ENCODE peak calls at places on chromosome 21, in four cellular contexts. V is colonic mucosa, Q is fibroblast of lung, D is esophagus muscularis mucosa. E is an unnamed sample. For H3K36me3 and H3K27me3, the result is how much of the 10 kb centered on the place peaks cover.

GRCh38 chr21:38793926-38794713 is 11.6 kb upstream of the ETS2 start:
- DNase-seq in Q (no peak), D (no peak), V (no peak), E (no peak)

GRCh38 chr21:33685613-33686197 is 43.4 kb downstream of the ITSN1 start:
- DNase-seq in Q (peak), D (no peak), V (no peak), E (peak)

GRCh38 chr21:33236013-33236686 is 6.4 kb downstream of the IFNAR2 start:
- DNase-seq in V (no peak), Q (no peak), D (no peak), E (no peak)

GRCh38 chr21:20302084-20302483 is 696.1 kb upstream of the NCAM2 start:
- DNase-seq in V (no peak), Q (no peak), D (no peak), E (no peak)

GRCh38 chr21:36478941-36479340 is 981 bp downstream of the CLDN14 start:
- DNase-seq in V (no peak), D (no peak), Q (peak), E (no peak)

GRCh38 chr21:39387461-39388037 is 38.7 kb upstream of the HMGN1 start:
- DNase-seq in D (peak), Q (peak), V (peak), E (peak)

GRCh38 chr21:43018519-43018918 is 44.2 kb downstream of the PKNOX1 start:
- DNase-seq in Q (no peak), D (no peak), V (no peak), E (no peak)

GRCh38 chr21:33158654-33159053 is 71.1 kb upstream of the IFNAR2 start:
- DNase-seq in Q (no peak), V (no peak), D (no peak), E (no peak)

GRCh38 chr21:28754127-28754611 is 238.5 kb downstream of the LTN1 start:
- DNase-seq in D (no peak), V (no peak), Q (peak), E (peak)

GRCh38 chr21:44395260-44395659 is 41.8 kb downstream of the TRPM2 start:
- DNase-seq in Q (no peak), V (no peak), D (no peak), E (no peak)

GRCh38 chr21:44392185-44392584 is 38.8 kb downstream of the TRPM2 start:
- DNase-seq in D (no peak), Q (no peak), V (no peak), E (no peak)

GRCh38 chr21:44392916-44393315 is 39.5 kb downstream of the TRPM2 start:
- DNase-seq in V (no peak), Q (no peak), D (no peak), E (peak)

GRCh38 chr21:44397431-44398031 is 44.1 kb downstream of the TRPM2 start:
- DNase-seq in Q (no peak), D (no peak), V (no peak), E (no peak)

GRCh38 chr21:44394733-44395132 is 41.3 kb downstream of the TRPM2 start:
- DNase-seq in V (no peak), Q (no peak), D (no peak), E (no peak)
- H3K36me3 ChIP-seq in V (under half), Q (under half), D (under half), E (under half)

GRCh38 chr21:34922487-34922886 is 126.6 kb downstream of the RUNX1 start:
- DNase-seq in D (no peak), V (no peak), Q (no peak), E (no peak)
- H3K4me3 ChIP-seq in D (no peak), V (no peak), Q (no peak), E (no peak)

GRCh38 chr21:41669533-41669830 is 97.4 kb downstream of the RIPK4 start:
- DNase-seq in V (no peak), D (no peak), Q (no peak), E (no peak)

GRCh38 chr21:41670056-41670805 is 96.6 kb downstream of the RIPK4 start:
- DNase-seq in V (no peak), Q (no peak), D (no peak), E (no peak)

GRCh38 chr21:41667136-41667535 is 99.7 kb downstream of the RIPK4 start:
- DNase-seq in D (no peak), V (no peak), Q (no peak), E (no peak)

GRCh38 chr21:41668051-41668541 is 98.8 kb downstream of the RIPK4 start:
- DNase-seq in V (no peak), D (no peak), Q (no peak), E (no peak)

GRCh38 chr21:41668686-41669532 is 97.9 kb downstream of the RIPK4 start:
- DNase-seq in V (no peak), Q (no peak), D (no peak), E (no peak)
- H3K27me3 ChIP-seq in V (under half), Q (under half), D (under half), E (under half)

DNA sequence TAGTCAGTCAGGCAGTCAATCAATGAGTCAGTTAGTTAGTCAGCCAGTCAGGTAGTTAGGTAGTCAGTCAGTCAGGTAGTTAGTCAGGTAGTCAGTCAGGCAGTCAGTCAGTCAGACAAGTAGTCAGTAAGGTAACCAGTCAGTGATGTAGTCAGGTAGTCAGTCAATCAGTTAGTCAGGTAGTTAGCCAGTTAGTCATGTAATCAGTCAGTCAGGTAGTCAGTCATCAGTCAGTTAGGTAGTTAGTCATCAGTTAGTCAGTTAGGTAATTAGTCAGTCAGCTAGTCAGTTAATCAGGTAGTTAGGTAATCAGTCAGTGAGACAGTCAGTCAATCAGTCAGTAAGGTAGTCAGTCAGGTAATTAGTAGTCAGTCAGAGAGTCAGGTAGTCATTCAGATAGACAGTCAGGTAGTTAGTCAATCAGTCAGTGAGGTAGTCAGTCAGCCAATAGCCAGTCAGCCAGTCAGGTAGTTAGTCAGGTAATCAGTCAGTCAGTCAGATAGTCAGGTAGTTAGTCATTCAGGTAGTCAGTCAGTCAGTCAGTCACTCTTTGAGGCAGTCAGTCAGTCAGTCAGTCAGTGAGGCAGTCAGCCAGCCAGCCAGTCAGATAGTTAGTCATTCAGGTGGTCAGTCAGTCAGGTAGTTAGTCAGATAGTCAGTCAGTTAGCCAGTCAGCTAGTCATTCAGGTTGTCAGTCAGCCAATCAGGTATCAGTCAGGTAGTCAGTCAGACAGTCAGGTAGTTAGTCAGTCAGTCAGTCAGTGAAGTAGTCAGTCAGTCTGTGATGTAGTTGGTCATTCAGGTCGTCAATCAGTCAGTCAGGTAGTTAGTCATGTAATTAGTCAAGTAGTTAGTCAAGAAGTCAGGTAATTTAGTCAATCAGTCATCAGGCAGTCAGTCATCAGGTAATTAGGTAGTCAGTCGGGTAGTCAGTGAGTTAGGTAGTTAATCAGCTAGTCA is 15.3 kb downstream of the KRTAP10-1 start:
- DNase-seq in Q (no peak), V (no peak), D (no peak), E (no peak)
- H3K36me3 ChIP-seq in Q (under half), V (under half), D (under half), E (under half)

DNA sequence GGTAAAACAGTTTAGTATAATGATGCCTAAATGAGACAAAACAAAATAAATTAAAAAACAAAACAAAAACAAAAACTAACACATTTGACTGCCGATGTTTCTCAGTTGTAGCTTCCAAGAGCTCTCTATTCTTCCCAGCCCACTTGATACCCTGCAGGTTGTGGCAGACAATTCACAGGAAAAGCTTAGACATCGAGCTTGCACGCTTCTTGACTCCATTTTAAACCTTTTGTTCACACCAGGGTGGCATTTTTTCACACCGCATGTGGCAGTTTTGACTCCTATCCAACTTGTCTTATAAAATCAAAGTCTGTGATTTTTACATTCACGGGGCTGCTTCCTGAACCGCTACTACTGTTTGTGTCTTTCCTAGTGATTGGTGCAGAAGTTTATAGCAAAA is 575.9 kb downstream of the USP25 start:
- DNase-seq in V (no peak), Q (peak), D (no peak), E (peak)
- H3K4me3 ChIP-seq in V (no peak), Q (no peak), D (peak), E (peak)

GRCh38 chr21:44449473-44450363 is 5.6 kb upstream of the LRRC3 start:
- DNase-seq in V (no peak), Q (peak), D (no peak), E (no peak)
- H3K27me3 ChIP-seq in V (under half), Q (under half), D (under half), E (under half)

E was measured in MG63.